ENCODE peak calls at places on chromosomes 5 and 9, in six cellular contexts. U is HCT116; L is activated T-cell treated with anti-CD3 and anti-CD28 coated beads, Interleukin-2, amount 50 U/mL, for 72 hours; K is body of pancreas; B is ELF-1; I is OCI-LY7. X is an unnamed sample.

GRCh38 chr5:10157085-10157669 is 92.5 kb downstream of the ATPSCKMT start:
- DNase-seq in B (peak; percentile 54), L (no peak), K (no peak), I (no peak), U (no peak), X (no peak)

GRCh38 chr5:151150484-151151262 is 6.9 kb downstream of the ANXA6 start:
- DNase-seq in K (peak; percentile 49), B (peak; percentile 22), L (peak; percentile 71), I (peak; percentile 81), U (no peak), X (peak; percentile 47)

GRCh38 chr5:137432376-137432775 is 66.8 kb downstream of the SPOCK1 start:
- DNase-seq in B (no peak), U (no peak), L (no peak), I (no peak), K (no peak), X (no peak)

GRCh38 chr5:67858470-67859096 is 357.0 kb upstream of the PIK3R1 start:
- DNase-seq in U (no peak), L (no peak), B (no peak), I (no peak), K (no peak), X (no peak)

GRCh38 chr5:150609843-150610584 is 30.4 kb upstream of the SYNPO start:
- DNase-seq in L (no peak), K (no peak), I (no peak), B (no peak), U (no peak), X (no peak)

GRCh38 chr5:150073086-150073625 is 13.2 kb downstream of the CSF1R start:
- DNase-seq in U (no peak), I (no peak), L (no peak), K (no peak), B (no peak), X (no peak)

GRCh38 chr5:56102885-56103284 is 108.1 kb upstream of the IL6ST start:
- DNase-seq in I (no peak), L (no peak), B (no peak), U (no peak), K (no peak), X (no peak)

GRCh38 chr5:3741372-3741770 is 145.7 kb downstream of the IRX1 start:
- DNase-seq in I (no peak), B (no peak), K (no peak), U (no peak), L (no peak), X (no peak)

GRCh38 chr9:120532475-120532874 is 47.5 kb downstream of the CDK5RAP2 start:
- DNase-seq in K (no peak), B (no peak), I (no peak), U (peak; percentile 45), L (no peak), X (no peak)

GRCh38 chr5:147307170-147307569 is 72.3 kb downstream of the STK32A start:
- DNase-seq in K (no peak), I (no peak), B (no peak), U (no peak), L (no peak), X (no peak)

GRCh38 chr9:131257266-131258025 is 18.9 kb downstream of the FAM78A start:
- DNase-seq in K (no peak), B (no peak), L (no peak), I (no peak), U (no peak), X (no peak)

GRCh38 chr5:123505633-123506032 is 6.3 kb upstream of the CSNK1G3 start:
- DNase-seq in I (no peak), K (peak; percentile 50), L (no peak), U (no peak), B (no peak), X (no peak)

GRCh38 chr5:159947708-159948358 is 31.6 kb downstream of the ADRA1B start:
- DNase-seq in U (no peak), B (no peak), K (no peak), L (no peak), I (no peak), X (no peak)

GRCh38 chr5:179171251-179171815 is 111.2 kb downstream of the ZNF354C start:
- DNase-seq in K (no peak), B (no peak), I (no peak), U (no peak), L (no peak), X (no peak)

GRCh38 chr9:37309136-37309535 is 113.4 kb upstream of the GRHPR start:
- DNase-seq in L (no peak), B (peak; percentile 36), K (peak; percentile 17), U (no peak), I (peak; percentile 54), X (peak; percentile 13)

GRCh38 chr5:157562111-157562581 is 13.4 kb downstream of the ADAM19 start:
- DNase-seq in I (no peak), K (no peak), B (peak; percentile 58), L (no peak), U (no peak), X (no peak)

GRCh38 chr5:178214160-178214803 is 9.9 kb downstream of the HNRNPAB start:
- DNase-seq in L (no peak), U (no peak), K (no peak), I (no peak), B (no peak), X (no peak)

GRCh38 chr9:107049046-107049824 is 186.3 kb downstream of the ZNF462 start:
- DNase-seq in I (no peak), L (no peak), U (no peak), K (no peak), B (peak; percentile 38), X (no peak)

GRCh38 chr9:38390851-38391250 is 1.7 kb upstream of the ALDH1B1 start:
- DNase-seq in L (no peak), B (no peak), I (no peak), K (no peak), U (no peak), X (no peak)

GRCh38 chr9:104906441-104907277 is 21.3 kb downstream of the ABCA1 start:
- DNase-seq in B (no peak), K (peak; percentile 19), U (no peak), I (no peak), L (no peak), X (no peak)